ENCODE peak calls at places on chromosomes 7 and 10, in nine cellular contexts. Y is fibroblast of the aortic adventitia, S is kidney, H is stomach, B is IMR-90, V is choroid plexus epithelial cell, X is PC-3, R is GM06990, A is transverse colon. T is an unnamed sample.

GRCh38 chr10:92756233-92757065 is 66.7 kb downstream of the HHEX start:
- DNase-seq in Y (peak; percentile 31), S (no peak), H (no peak), B (peak; percentile 44), V (peak; percentile 46), X (no peak), R (peak; percentile 84), A (peak; percentile 27), T (peak; percentile 31)

GRCh38 chr10:117165557-117166419 is 27.7 kb upstream of the VAX1 start:
- DNase-seq in Y (peak; percentile 20), S (peak; percentile 74), H (no peak), B (peak; percentile 33), V (peak; percentile 52), X (peak; percentile 63), R (no peak), A (peak; percentile 29), T (peak; percentile 57)

GRCh38 chr7:99457050-99457645 is 8.8 kb downstream of the ATP5MF start:
- DNase-seq in Y (no peak), S (no peak), H (no peak), B (no peak), V (no peak), X (no peak), R (no peak), A (no peak), T (no peak)

GRCh38 chr10:2978111-2978510 is 89.2 kb upstream of the PFKP start:
- DNase-seq in Y (peak; percentile 71), S (no peak), H (no peak), B (peak; percentile 79), V (peak; percentile 84), X (peak; percentile 59), R (no peak), A (no peak), T (peak; percentile 71)

GRCh38 chr7:6290345-6290744 is 17.9 kb upstream of the CYTH3 start:
- DNase-seq in Y (no peak), S (no peak), H (no peak), B (peak; percentile 18), V (no peak), X (peak; percentile 74), R (no peak), A (no peak), T (no peak)

GRCh38 chr10:62978417-62978955 is 154.6 kb upstream of the NRBF2 start:
- DNase-seq in Y (peak; percentile 74), S (no peak), H (no peak), B (no peak), V (no peak), X (peak; percentile 38), R (no peak), A (no peak), T (no peak)

GRCh38 chr10:68208424-68209042 is 23.4 kb downstream of the ATOH7 start:
- DNase-seq in Y (peak; percentile 82), S (no peak), H (peak; percentile 72), B (peak; percentile 79), V (peak; percentile 85), X (peak; percentile 96), R (no peak), A (peak; percentile 71), T (peak; percentile 79)

GRCh38 chr7:98232799-98233198 is 19.2 kb downstream of the TECPR1 start:
- DNase-seq in Y (no peak), S (no peak), H (no peak), B (no peak), V (no peak), X (no peak), R (no peak), A (no peak), T (no peak)

GRCh38 chr10:74981831-74982633 is 129.4 kb upstream of the SAMD8 start:
- DNase-seq in Y (no peak), S (no peak), H (no peak), B (no peak), V (no peak), X (no peak), R (no peak), A (no peak), T (no peak)

GRCh38 chr7:142319970-142320369 is 62.1 kb upstream of the PRSS58 start:
- DNase-seq in Y (no peak), S (no peak), H (no peak), B (no peak), V (peak; percentile 19), X (peak; percentile 40), R (no peak), A (no peak), T (no peak)

GRCh38 chr10:116785282-116785681 is 42.9 kb upstream of the HSPA12A start:
- DNase-seq in Y (no peak), S (no peak), H (no peak), B (no peak), V (no peak), X (no peak), R (no peak), A (no peak), T (no peak)

GRCh38 chr10:11578802-11579255 is 32.6 kb downstream of the USP6NL start:
- DNase-seq in Y (no peak), S (no peak), H (no peak), B (no peak), V (no peak), X (no peak), R (peak; percentile 48), A (no peak), T (no peak)

GRCh38 chr7:99500637-99501009 is 542 bp upstream of the ZNF394 start:
- DNase-seq in Y (no peak), S (no peak), H (no peak), B (no peak), V (no peak), X (no peak), R (no peak), A (no peak), T (no peak)

GRCh38 chr7:115749924-115750323 is 280.6 kb downstream of the TFEC start:
- DNase-seq in Y (peak; percentile 9), S (no peak), H (no peak), B (peak; percentile 0), V (peak; percentile 15), X (no peak), R (no peak), A (no peak), T (peak; percentile 3)

GRCh38 chr10:49139866-49140195 is 6.0 kb upstream of the FAM170B start:
- DNase-seq in Y (peak; percentile 83), S (no peak), H (no peak), B (peak; percentile 99), V (peak; percentile 72), X (peak; percentile 95), R (no peak), A (no peak), T (peak; percentile 57)

GRCh38 chr7:2829040-2829439 is 15.1 kb downstream of the GNA12 start:
- DNase-seq in Y (peak; percentile 16), S (no peak), H (no peak), B (no peak), V (no peak), X (no peak), R (no peak), A (no peak), T (no peak)

DNA sequence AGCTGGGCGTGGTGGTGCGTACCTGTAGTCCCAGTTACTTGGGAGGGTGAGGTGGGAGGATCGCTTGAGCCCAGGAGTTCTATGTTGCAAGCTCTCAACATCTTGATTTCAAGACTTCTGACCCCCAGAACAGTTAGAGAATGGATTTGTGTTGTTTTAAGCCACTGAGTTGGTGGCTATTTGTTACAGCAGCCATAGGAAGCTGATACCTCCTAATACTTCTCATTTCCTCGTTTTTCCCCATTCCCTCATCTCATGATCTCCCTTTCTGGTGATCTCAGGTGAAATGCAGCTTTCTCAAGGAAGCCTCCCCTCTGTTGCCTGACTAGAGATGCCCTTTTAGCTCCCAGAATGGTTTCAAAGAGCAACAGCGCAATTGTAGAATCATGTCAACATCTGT is 378.8 kb downstream of the TYW1 start:
- DNase-seq in Y (no peak), S (no peak), H (no peak), B (no peak), V (no peak), X (no peak), R (no peak), A (no peak), T (no peak)
- H3K4me3 ChIP-seq in Y (no peak overlapping the region), S (no peak overlapping the region), H (no peak overlapping the region), B (no peak overlapping the region), V (no peak overlapping the region), X (no peak overlapping the region), R (no peak overlapping the region), A (no peak overlapping the region), T (no peak overlapping the region)

DNA sequence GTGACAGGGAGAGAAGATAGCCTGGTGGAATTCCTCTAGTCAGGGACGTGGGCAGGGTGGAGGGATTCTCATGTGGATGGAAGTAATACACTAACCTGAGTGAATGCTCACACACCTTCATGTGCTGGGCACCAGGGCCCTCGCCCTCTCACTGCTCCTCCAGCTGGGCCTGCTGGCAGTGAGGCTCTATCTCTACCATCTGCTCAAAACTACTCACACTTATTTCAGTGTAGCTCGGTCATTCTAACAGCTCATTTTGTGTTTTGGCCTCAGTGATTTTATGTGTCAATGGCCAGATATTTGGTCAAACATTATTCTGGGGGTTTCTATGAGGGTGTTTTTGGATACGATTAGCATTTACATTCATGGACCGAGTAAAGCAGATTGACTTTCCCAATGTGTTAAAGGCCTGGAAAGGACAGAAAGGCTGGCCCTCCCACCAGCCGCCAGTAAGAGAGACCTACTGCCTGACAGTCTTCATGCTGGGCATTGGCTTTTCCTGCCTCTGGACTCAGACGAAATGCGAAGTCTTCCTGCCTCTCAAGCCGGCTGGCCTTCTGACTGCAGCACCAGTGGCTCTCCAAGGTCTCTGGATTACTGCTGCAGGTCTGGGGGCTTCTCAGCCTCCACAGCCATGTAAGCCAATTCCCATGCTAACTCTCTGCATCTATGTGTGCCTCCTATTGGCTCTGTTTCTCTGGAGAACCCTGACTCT is 335.4 kb downstream of the CXCL12 start:
- DNase-seq in Y (no peak), S (no peak), H (no peak), B (no peak), V (no peak), X (no peak), R (no peak), A (no peak), T (no peak)
- TF ChIP-seq CTCF in Y (no peak), S (no peak), H (no peak), B (no peak), V (no peak), X (no peak), R (no peak), A (no peak), T (no peak)

GRCh38 chr7:132577206-132578049 is 1.2 kb upstream of the PLXNA4 start:
- DNase-seq in Y (peak; percentile 76), S (peak; percentile 93), H (peak; percentile 40), B (peak; percentile 16), V (peak; percentile 70), X (peak; percentile 21), R (no peak), A (peak; percentile 42), T (peak; percentile 80)
- H3K4me3 ChIP-seq in Y (peak overlapping the region; percentile 45), S (no peak overlapping the region), H (peak overlapping the region; percentile 44), B (no peak overlapping the region), V (peak overlapping the region; percentile 20), X (no peak overlapping the region), R (no peak overlapping the region), A (peak overlapping the region; percentile 4), T (peak overlapping the region; percentile 28)

GRCh38 chr7:128671992-128672391 is at the start of gene GARIN1A:
- DNase-seq in Y (no peak), S (no peak), H (no peak), B (no peak), V (no peak), X (no peak), R (no peak), A (no peak), T (no peak)

GRCh38 chr7:128673571-128673970 is 1.5 kb downstream of the GARIN1A start:
- DNase-seq in Y (no peak), S (no peak), H (no peak), B (no peak), V (no peak), X (no peak), R (no peak), A (no peak), T (no peak)

GRCh38 chr7:128676665-128677064 is 4.6 kb downstream of the GARIN1A start:
- DNase-seq in Y (no peak), S (no peak), H (no peak), B (no peak), V (no peak), X (no peak), R (no peak), A (no peak), T (no peak)

GRCh38 chr7:128672927-128673517 is 930 bp downstream of the GARIN1A start:
- DNase-seq in Y (peak; percentile 13), S (no peak), H (no peak), B (peak; percentile 24), V (peak; percentile 56), X (no peak), R (no peak), A (no peak), T (peak; percentile 36)
- TF ChIP-seq CTCF in Y (peak; percentile 57), S (peak; percentile 25), H (peak; percentile 22), B (peak; percentile 39), V (peak; percentile 80), X (no peak), R (peak; percentile 70), A (peak; percentile 11), T (peak; percentile 62)